ENCODE peak calls at places on chromosomes 2 and 18, in four cellular contexts. N, V, M and G are unnamed samples.

GRCh38 chr18:40371673-40372072 is 1583.4 kb upstream of the PIK3C3 start:
- DNase-seq in N (no peak), V (no peak), M (no peak), G (no peak)

GRCh38 chr2:26580751-26581150 is 60.4 kb downstream of the CIB4 start:
- DNase-seq in N (no peak), V (peak; percentile 14), M (no peak), G (no peak)

GRCh38 chr2:85741811-85742507 is 11.8 kb upstream of the ATOH8 start:
- DNase-seq in N (no peak), V (peak; percentile 90), M (peak; percentile 92), G (peak; percentile 51)

GRCh38 chr18:48929951-48930713 is 20.6 kb downstream of the SMAD7 start:
- DNase-seq in N (no peak), V (peak; percentile 84), M (peak; percentile 92), G (peak; percentile 88)

GRCh38 chr2:10873790-10874437 is 37.8 kb upstream of the KCNF1 start:
- DNase-seq in N (no peak), V (no peak), M (no peak), G (no peak)

GRCh38 chr2:49262815-49263560 is 108.7 kb upstream of the FSHR start:
- DNase-seq in N (no peak), V (no peak), M (no peak), G (no peak)

GRCh38 chr2:105449083-105449482 is 50.2 kb upstream of the FHL2 start:
- DNase-seq in N (peak; percentile 34), V (no peak), M (peak; percentile 3), G (peak; percentile 85)

GRCh38 chr18:56890632-56891031 is 239.5 kb downstream of the WDR7 start:
- DNase-seq in N (no peak), V (no peak), M (peak; percentile 57), G (no peak)

GRCh38 chr2:190599073-190599472 is 49.8 kb upstream of the NAB1 start:
- DNase-seq in N (no peak), V (no peak), M (no peak), G (no peak)

GRCh38 chr2:172931256-172931894 is 144.3 kb upstream of the MAP3K20 start:
- DNase-seq in N (peak; percentile 35), V (no peak), M (peak; percentile 38), G (no peak)

GRCh38 chr2:212249451-212249850 is 289.2 kb downstream of the ERBB4 start:
- DNase-seq in N (no peak), V (no peak), M (peak; percentile 6), G (no peak)

GRCh38 chr2:200230716-200231115 is 75.8 kb upstream of the SPATS2L start:
- DNase-seq in N (no peak), V (no peak), M (no peak), G (no peak)

GRCh38 chr18:75545189-75545588 is 117.7 kb upstream of the SMIM21 start:
- DNase-seq in N (no peak), V (no peak), M (no peak), G (no peak)

GRCh38 chr18:36297419-36298112 is at the start of gene FHOD3:
- DNase-seq in N (peak; percentile 76), V (peak; percentile 76), M (peak; percentile 26), G (peak; percentile 48)

GRCh38 chr2:60517441-60517840 is 36.0 kb downstream of the BCL11A start:
- DNase-seq in N (no peak), V (peak; percentile 33), M (no peak), G (no peak)
- H3K4me1 ChIP-seq in N (no peaks in the 10 kb centered on the region), V (peaks cover 47% of the 10 kb centered on the region), M (no peaks in the 10 kb centered on the region), G (peaks cover 43% of the 10 kb centered on the region)

GRCh38 chr2:152350155-152350679 is 15.2 kb downstream of the FMNL2 start:
- DNase-seq in N (no peak), V (no peak), M (no peak), G (no peak)
- TF ChIP-seq EP300 in N (no peak), V (no peak), M (no peak), G (no peak)

GRCh38 chr18:31685097-31686082 is 1.0 kb upstream of the B4GALT6 start:
- DNase-seq in N (peak; percentile 32), V (peak; percentile 72), M (peak; percentile 79), G (peak; percentile 76)

GRCh38 chr18:31683968-31684278 is 458 bp downstream of the B4GALT6 start:
- DNase-seq in N (no peak), V (no peak), M (no peak), G (no peak)

GRCh38 chr18:31684279-31685096 is at the start of gene B4GALT6:
- DNase-seq in N (peak; percentile 16), V (no peak), M (peak; percentile 47), G (peak; percentile 33)

GRCh38 chr18:31680836-31681568 is 3.4 kb downstream of the B4GALT6 start:
- DNase-seq in N (peak; percentile 16), V (no peak), M (peak; percentile 19), G (no peak)

DNA sequence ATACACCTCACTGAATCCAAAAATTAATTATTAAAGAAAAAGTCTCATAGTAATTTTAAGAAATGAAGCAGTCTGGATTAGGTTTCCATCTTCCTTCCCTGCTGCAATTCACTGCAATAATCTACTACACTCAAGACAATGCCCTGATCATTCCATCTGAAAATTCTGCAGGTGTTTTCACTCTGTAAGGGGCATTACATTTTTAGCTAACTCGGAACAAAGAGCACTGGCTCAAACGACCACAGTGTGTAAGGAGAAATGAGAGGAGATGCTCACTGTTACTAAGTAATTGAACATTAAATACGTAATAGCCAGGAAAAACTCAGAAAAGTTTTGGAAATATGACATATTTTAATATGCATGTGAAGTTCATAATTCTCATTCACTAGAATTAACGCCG is 1.3 kb downstream of the B4GALT6 start:
- DNase-seq in N (no peak), V (no peak), M (no peak), G (no peak)
- H3K4me3 ChIP-seq in N (no peak overlapping the region), V (peak overlapping the region; percentile 76), M (peak overlapping the region; percentile 78), G (no peak overlapping the region)

GRCh38 chr18:58316400-58316942 is 272.4 kb downstream of the NEDD4L start:
- DNase-seq in N (no peak), V (no peak), M (no peak), G (no peak)
- H3K4me1 ChIP-seq in N (no peaks in the 10 kb centered on the region), V (peaks cover 39% of the 10 kb centered on the region), M (peaks cover 23% of the 10 kb centered on the region), G (peaks cover 42% of the 10 kb centered on the region)

GRCh38 chr2:160920061-160920460 is 240.2 kb upstream of the TANK start:
- DNase-seq in N (no peak), V (no peak), M (no peak), G (no peak)

GRCh38 chr2:160917850-160918249 is 242.4 kb upstream of the TANK start:
- DNase-seq in N (no peak), V (no peak), M (no peak), G (no peak)

GRCh38 chr2:160918909-160919503 is 241.2 kb upstream of the TANK start:
- DNase-seq in N (peak; percentile 15), V (peak; percentile 67), M (peak; percentile 60), G (peak; percentile 56)

GRCh38 chr2:160921401-160921964 is 238.7 kb upstream of the TANK start:
- DNase-seq in N (no peak), V (no peak), M (no peak), G (no peak)

DNA sequence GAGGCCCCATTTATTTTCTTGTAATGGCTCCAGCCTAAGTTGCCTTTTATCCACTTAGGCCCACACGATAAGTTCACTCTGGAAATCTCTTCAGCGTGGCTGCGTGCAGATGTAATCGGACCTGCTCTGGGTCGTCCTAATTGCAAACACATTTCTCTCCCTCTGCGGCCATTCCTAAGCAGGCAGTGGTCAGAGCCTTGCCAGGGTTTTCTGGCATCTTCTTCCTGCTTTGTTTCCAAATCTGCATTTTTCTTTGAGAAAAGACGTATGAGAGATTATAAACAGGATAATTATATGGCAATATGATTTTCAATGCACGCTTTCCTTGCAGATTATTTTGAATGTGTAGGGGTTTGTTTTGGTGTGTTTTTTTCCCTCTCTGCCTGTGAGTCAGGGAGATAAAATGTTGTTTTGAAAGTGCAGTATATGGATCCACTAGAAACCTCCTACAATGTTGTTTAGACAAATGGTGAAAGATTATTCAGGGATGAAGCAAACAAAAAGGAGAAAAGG is 239.4 kb upstream of the TANK start:
- DNase-seq in N (no peak), V (peak; percentile 64), M (no peak), G (no peak)
- TF ChIP-seq EP300 in N (no peak), V (no peak), M (no peak), G (no peak)

DNA sequence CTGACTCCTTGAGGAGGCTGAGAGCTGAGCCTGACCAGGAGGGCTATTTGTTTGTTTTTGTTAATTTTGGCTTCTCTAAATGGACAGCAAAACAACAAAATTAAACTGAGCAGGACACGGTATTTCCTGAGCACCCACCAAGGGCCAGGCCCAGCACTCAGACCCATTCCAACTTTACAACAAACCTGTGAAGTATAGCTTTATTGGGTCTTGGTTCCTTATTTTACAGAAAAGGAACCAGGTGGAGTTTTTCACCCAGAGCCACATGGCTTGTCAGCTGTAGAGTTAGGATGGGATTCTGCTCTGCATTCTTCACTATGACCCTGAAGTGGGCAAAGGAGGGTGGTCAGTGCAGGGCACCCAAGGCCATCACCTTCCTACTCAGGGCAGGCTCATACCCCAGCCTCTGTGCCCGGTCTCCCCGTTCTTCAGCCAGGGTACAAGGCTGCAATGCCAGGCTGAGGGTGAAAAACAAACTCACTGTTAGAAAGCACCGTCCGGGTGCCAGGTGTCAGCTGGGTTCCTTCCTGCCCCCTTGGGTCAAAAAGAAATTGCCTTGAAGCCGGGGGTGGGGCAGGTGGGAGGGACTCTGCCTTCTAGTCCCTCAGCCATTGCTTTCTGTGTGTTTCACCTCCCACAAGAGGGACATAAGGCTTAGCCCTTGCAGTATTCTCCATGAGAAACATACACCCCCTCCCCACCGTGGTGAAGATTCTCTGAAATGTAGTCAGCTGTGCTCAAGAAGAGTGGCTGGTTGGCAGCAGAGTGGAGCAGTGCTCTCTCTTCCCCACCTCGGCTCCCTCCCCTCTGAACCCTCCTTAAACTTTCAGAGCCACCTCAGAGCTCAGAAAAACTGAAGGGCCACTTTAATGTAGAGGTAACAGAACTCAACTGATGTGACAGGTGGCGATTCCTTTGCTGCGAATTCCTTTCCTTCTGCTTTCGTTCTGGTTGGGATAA is 2.2 kb downstream of the PSD4 start:
- DNase-seq in N (no peak), V (no peak), M (no peak), G (peak; percentile 53)
- H3K4me3 ChIP-seq in N (peak overlapping the region; percentile 70), V (no peak overlapping the region), M (no peak overlapping the region), G (no peak overlapping the region)

GRCh38 chr2:43133708-43134570 is 92.5 kb downstream of the ZFP36L2 start:
- DNase-seq in N (no peak), V (no peak), M (no peak), G (peak; percentile 83)
- H3K4me1 ChIP-seq in N (peaks cover 41% of the 10 kb centered on the region), V (peaks cover 16% of the 10 kb centered on the region), M (peaks cover 40% of the 10 kb centered on the region), G (peaks cover 38% of the 10 kb centered on the region)

DNA sequence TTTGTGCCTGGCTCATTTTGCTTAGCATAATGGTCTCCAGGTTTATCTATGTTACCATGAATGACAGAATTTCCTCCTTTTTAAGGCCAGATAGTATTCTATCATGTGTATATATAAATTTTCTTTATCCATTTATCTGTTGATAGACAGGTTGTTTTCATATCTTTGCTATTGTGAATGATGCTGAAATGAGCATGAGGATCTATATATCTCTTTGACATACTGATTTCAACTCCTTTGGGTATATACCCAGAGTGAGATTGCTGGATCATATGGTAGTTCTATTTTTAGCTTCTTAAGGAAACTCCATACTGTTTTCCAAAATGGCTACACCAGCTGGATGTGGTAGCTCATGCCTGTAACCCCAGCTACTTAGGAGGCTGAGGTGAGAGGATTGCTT is 86.4 kb upstream of the LTBP1 start:
- DNase-seq in N (no peak), V (no peak), M (no peak), G (no peak)
- TF ChIP-seq EP300 in N (no peak), V (no peak), M (no peak), G (no peak)

DNA sequence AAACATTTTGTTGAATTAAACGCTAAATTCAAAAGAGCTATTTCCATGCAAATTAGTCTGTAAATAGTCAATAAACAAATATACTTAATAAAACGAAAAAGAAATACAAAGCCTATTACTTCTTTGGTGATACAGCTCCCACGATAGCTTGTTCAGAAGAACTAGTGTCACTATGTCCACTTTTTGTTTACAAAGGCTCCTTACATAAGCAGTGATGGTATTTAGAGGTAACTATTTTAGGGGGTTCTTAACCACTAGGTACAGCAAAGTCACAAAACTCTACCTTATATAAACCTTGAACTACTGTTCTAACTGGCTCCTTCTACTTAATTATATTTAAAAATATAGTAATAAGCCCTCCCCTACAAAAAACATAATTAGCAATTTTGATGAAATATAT is 21.9 kb downstream of the ALS2 start:
- DNase-seq in N (no peak), V (no peak), M (no peak), G (no peak)
- H3K4me3 ChIP-seq in N (no peak overlapping the region), V (no peak overlapping the region), M (no peak overlapping the region), G (no peak overlapping the region)